ENCODE peak calls at places on chromosome 15, in six cellular contexts. One of them, this sample, is unnamed.

GRCh38 chr15:93041159-93041547 is 47.9 kb downstream of the RGMA start:
- DNase-seq in HCT116: no peak
- DNase-seq in GM12878: no peak
- DNase-seq in HepG2: no peak
- DNase-seq in SK-N-SH: no peak
- DNase-seq in K562: no peak
- DNase-seq in this sample: no peak

GRCh38 chr15:42059661-42060476 is 34.5 kb downstream of the PLA2G4D start:
- DNase-seq in HCT116: no peak
- DNase-seq in GM12878: no peak
- DNase-seq in HepG2: peak
- DNase-seq in SK-N-SH: peak
- DNase-seq in K562: peak
- DNase-seq in this sample: peak

GRCh38 chr15:78392430-78392829 is 45.6 kb upstream of the IREB2 start:
- DNase-seq in HCT116: no peak
- DNase-seq in GM12878: no peak
- DNase-seq in HepG2: no peak
- DNase-seq in SK-N-SH: peak
- DNase-seq in K562: no peak
- DNase-seq in this sample: no peak

GRCh38 chr15:29849716-29850115 is 27.4 kb upstream of the TJP1 start:
- DNase-seq in HCT116: no peak
- DNase-seq in GM12878: no peak
- DNase-seq in HepG2: no peak
- DNase-seq in SK-N-SH: no peak
- DNase-seq in K562: no peak
- DNase-seq in this sample: no peak

GRCh38 chr15:65249641-65250040 is 37.0 kb downstream of the PARP16 start:
- DNase-seq in HCT116: no peak
- DNase-seq in GM12878: peak
- DNase-seq in HepG2: no peak
- DNase-seq in SK-N-SH: no peak
- DNase-seq in K562: no peak
- DNase-seq in this sample: no peak

GRCh38 chr15:77980094-77980493 is 97.4 kb downstream of the TBC1D2B start:
- DNase-seq in HCT116: no peak
- DNase-seq in GM12878: no peak
- DNase-seq in HepG2: no peak
- DNase-seq in SK-N-SH: no peak
- DNase-seq in K562: no peak
- DNase-seq in this sample: no peak

GRCh38 chr15:100242989-100243388 is 98.8 kb downstream of the ADAMTS17 start:
- DNase-seq in HCT116: no peak
- DNase-seq in GM12878: no peak
- DNase-seq in HepG2: no peak
- DNase-seq in SK-N-SH: no peak
- DNase-seq in K562: no peak
- DNase-seq in this sample: no peak

GRCh38 chr15:31487811-31488436 is 161.3 kb downstream of the KLF13 start:
- DNase-seq in HCT116: no peak
- DNase-seq in GM12878: peak
- DNase-seq in HepG2: no peak
- DNase-seq in SK-N-SH: no peak
- DNase-seq in K562: no peak
- DNase-seq in this sample: no peak

GRCh38 chr15:77266708-77267387 is 153.1 kb downstream of the PEAK1 start:
- DNase-seq in HCT116: peak
- DNase-seq in GM12878: no peak
- DNase-seq in HepG2: no peak
- DNase-seq in SK-N-SH: no peak
- DNase-seq in K562: no peak
- DNase-seq in this sample: no peak

GRCh38 chr15:81256916-81257315 is 60.2 kb downstream of the IL16 start:
- DNase-seq in HCT116: peak
- DNase-seq in GM12878: no peak
- DNase-seq in HepG2: no peak
- DNase-seq in SK-N-SH: peak
- DNase-seq in K562: no peak
- DNase-seq in this sample: no peak

GRCh38 chr15:47194718-47195117 is 522.6 kb upstream of the SEMA6D start:
- DNase-seq in HCT116: no peak
- DNase-seq in GM12878: no peak
- DNase-seq in HepG2: peak
- DNase-seq in SK-N-SH: peak
- DNase-seq in K562: no peak
- DNase-seq in this sample: peak

GRCh38 chr15:90419738-90420487 is 31.9 kb downstream of the IQGAP1 start:
- DNase-seq in HCT116: no peak
- DNase-seq in GM12878: peak
- DNase-seq in HepG2: no peak
- DNase-seq in SK-N-SH: no peak
- DNase-seq in K562: no peak
- DNase-seq in this sample: no peak

GRCh38 chr15:52496776-52497470 is 31.8 kb downstream of the MYO5A start:
- DNase-seq in HCT116: peak
- DNase-seq in GM12878: no peak
- DNase-seq in HepG2: no peak
- DNase-seq in SK-N-SH: no peak
- DNase-seq in K562: no peak
- DNase-seq in this sample: peak

GRCh38 chr15:84598993-84599392 is 1.8 kb upstream of the ZSCAN2 start:
- DNase-seq in HCT116: peak
- DNase-seq in GM12878: no peak
- DNase-seq in HepG2: peak
- DNase-seq in SK-N-SH: peak
- DNase-seq in K562: peak
- DNase-seq in this sample: no peak

GRCh38 chr15:99909914-99910313 is 176.7 kb upstream of the LYSMD4 start:
- DNase-seq in HCT116: peak
- DNase-seq in GM12878: no peak
- DNase-seq in HepG2: peak
- DNase-seq in SK-N-SH: no peak
- DNase-seq in K562: peak
- DNase-seq in this sample: no peak

GRCh38 chr15:94286581-94286980 is 55.2 kb downstream of the MCTP2 start:
- DNase-seq in HCT116: no peak
- DNase-seq in GM12878: no peak
- DNase-seq in HepG2: no peak
- DNase-seq in SK-N-SH: peak
- DNase-seq in K562: no peak
- DNase-seq in this sample: no peak

GRCh38 chr15:48875241-48875640 is 2.7 kb upstream of the EID1 start:
- DNase-seq in HCT116: no peak
- DNase-seq in GM12878: no peak
- DNase-seq in HepG2: no peak
- DNase-seq in SK-N-SH: no peak
- DNase-seq in K562: no peak
- DNase-seq in this sample: no peak

GRCh38 chr15:89496155-89497098 is at the start of gene RHCG:
- DNase-seq in HCT116: no peak
- DNase-seq in GM12878: no peak
- DNase-seq in HepG2: peak
- DNase-seq in SK-N-SH: peak
- DNase-seq in K562: peak
- DNase-seq in this sample: no peak

GRCh38 chr15:80828796-80829195 is 49.6 kb downstream of the CEMIP start:
- DNase-seq in HCT116: no peak
- DNase-seq in GM12878: no peak
- DNase-seq in HepG2: no peak
- DNase-seq in SK-N-SH: no peak
- DNase-seq in K562: no peak
- DNase-seq in this sample: no peak

GRCh38 chr15:88904808-88905327 is 8.3 kb downstream of the MFGE8 start:
- DNase-seq in HCT116: no peak
- DNase-seq in GM12878: peak
- DNase-seq in HepG2: peak
- DNase-seq in SK-N-SH: peak
- DNase-seq in K562: peak
- DNase-seq in this sample: peak

GRCh38 chr15:33089878-33090757 is 104.4 kb downstream of the FMN1 start:
- DNase-seq in HCT116: no peak
- DNase-seq in GM12878: no peak
- DNase-seq in HepG2: no peak
- DNase-seq in SK-N-SH: no peak
- DNase-seq in K562: no peak
- DNase-seq in this sample: no peak
- TF ChIP-seq REST in HCT116: no peak
- TF ChIP-seq REST in GM12878: no peak
- TF ChIP-seq REST in HepG2: no peak
- TF ChIP-seq REST in SK-N-SH: no peak
- TF ChIP-seq REST in K562: no peak
- TF ChIP-seq REST in this sample: no peak

GRCh38 chr15:63035977-63036376 is 6.6 kb upstream of the TPM1 start:
- DNase-seq in HCT116: no peak
- DNase-seq in GM12878: no peak
- DNase-seq in HepG2: no peak
- DNase-seq in SK-N-SH: no peak
- DNase-seq in K562: no peak
- DNase-seq in this sample: no peak
- TF ChIP-seq SIN3A in HCT116: no peak
- TF ChIP-seq SIN3A in GM12878: no peak
- TF ChIP-seq SIN3A in HepG2: no peak
- TF ChIP-seq SIN3A in SK-N-SH: no peak
- TF ChIP-seq SIN3A in K562: no peak
- TF ChIP-seq SIN3A in this sample: no peak

GRCh38 chr15:56598991-56599390 is 134.1 kb upstream of the MNS1 start:
- DNase-seq in HCT116: no peak
- DNase-seq in GM12878: no peak
- DNase-seq in HepG2: no peak
- DNase-seq in SK-N-SH: no peak
- DNase-seq in K562: no peak
- DNase-seq in this sample: no peak
- TF ChIP-seq REST in HCT116: no peak
- TF ChIP-seq REST in GM12878: no peak
- TF ChIP-seq REST in HepG2: no peak
- TF ChIP-seq REST in SK-N-SH: no peak
- TF ChIP-seq REST in K562: no peak
- TF ChIP-seq REST in this sample: no peak

GRCh38 chr15:69524850-69525249 is 72.2 kb downstream of the RPLP1 start:
- DNase-seq in HCT116: no peak
- DNase-seq in GM12878: no peak
- DNase-seq in HepG2: no peak
- DNase-seq in SK-N-SH: no peak
- DNase-seq in K562: no peak
- DNase-seq in this sample: no peak
- TF ChIP-seq SIN3A in HCT116: no peak
- TF ChIP-seq SIN3A in GM12878: no peak
- TF ChIP-seq SIN3A in HepG2: no peak
- TF ChIP-seq SIN3A in SK-N-SH: no peak
- TF ChIP-seq SIN3A in K562: no peak
- TF ChIP-seq SIN3A in this sample: no peak

GRCh38 chr15:70152070-70152480 is 54.4 kb upstream of the TLE3 start:
- DNase-seq in HCT116: no peak
- DNase-seq in GM12878: no peak
- DNase-seq in HepG2: no peak
- DNase-seq in SK-N-SH: no peak
- DNase-seq in K562: no peak
- DNase-seq in this sample: no peak
- TF ChIP-seq REST in HCT116: no peak
- TF ChIP-seq REST in GM12878: no peak
- TF ChIP-seq REST in HepG2: no peak
- TF ChIP-seq REST in SK-N-SH: no peak
- TF ChIP-seq REST in K562: no peak
- TF ChIP-seq REST in this sample: no peak

DNA sequence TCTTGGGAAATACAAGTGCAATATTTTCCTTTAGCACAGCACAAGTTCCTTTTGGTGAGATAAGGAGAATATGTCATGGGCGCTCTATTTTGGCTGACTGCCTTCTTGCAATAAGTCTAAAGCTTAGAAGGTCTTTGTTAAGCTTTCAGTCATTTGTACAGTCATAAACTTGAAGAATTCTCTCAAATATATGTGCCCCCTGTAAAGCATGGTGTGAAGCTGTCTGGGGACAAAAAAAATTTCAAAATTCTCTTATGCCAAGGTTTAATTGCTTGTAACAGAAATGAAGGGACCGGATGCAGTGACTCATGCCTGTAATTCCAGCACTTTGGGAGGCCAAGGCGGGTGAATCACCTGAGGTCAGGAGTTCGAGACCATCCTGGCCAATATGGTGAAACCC is 21.7 kb upstream of the ARID3B start:
- DNase-seq in HCT116: no peak
- DNase-seq in GM12878: no peak
- DNase-seq in HepG2: no peak
- DNase-seq in SK-N-SH: no peak
- DNase-seq in K562: no peak
- DNase-seq in this sample: no peak
- TF ChIP-seq SIN3A in HCT116: no peak
- TF ChIP-seq SIN3A in GM12878: no peak
- TF ChIP-seq SIN3A in HepG2: no peak
- TF ChIP-seq SIN3A in SK-N-SH: no peak
- TF ChIP-seq SIN3A in K562: no peak
- TF ChIP-seq SIN3A in this sample: no peak

This sample was measured in Panc1.